ENCODE peak calls at places on chromosomes 16 and 17, in seven cellular contexts. One of them, this sample, is unnamed.

GRCh38 chr17:8392674-8393469 is 4.8 kb downstream of the RNF222 start:
- DNase-seq in stimulated activated CD8-positive, alpha-beta memory T cell treated with anti-CD3 and anti-CD28 coated beads, Interleukin-4, amount 100 ng/mL, for 48 hours: no peak
- DNase-seq in aorta: no peak
- DNase-seq in caudate nucleus: no peak
- DNase-seq in tibial artery: no peak
- DNase-seq in LoVo: no peak
- DNase-seq in mammary epithelial cell: no peak
- DNase-seq in this sample: no peak

GRCh38 chr17:8142887-8143580 is 9.2 kb downstream of the PER1 start:
- DNase-seq in stimulated activated CD8-positive, alpha-beta memory T cell treated with anti-CD3 and anti-CD28 coated beads, Interleukin-4, amount 100 ng/mL, for 48 hours: no peak
- DNase-seq in aorta: no peak
- DNase-seq in caudate nucleus: no peak
- DNase-seq in tibial artery: no peak
- DNase-seq in LoVo: no peak
- DNase-seq in mammary epithelial cell: no peak
- DNase-seq in this sample: no peak

GRCh38 chr17:71180801-71181385 is 939.9 kb upstream of the SOX9 start:
- DNase-seq in stimulated activated CD8-positive, alpha-beta memory T cell treated with anti-CD3 and anti-CD28 coated beads, Interleukin-4, amount 100 ng/mL, for 48 hours: no peak
- DNase-seq in aorta: no peak
- DNase-seq in caudate nucleus: no peak
- DNase-seq in tibial artery: peak; percentile 22
- DNase-seq in LoVo: no peak
- DNase-seq in mammary epithelial cell: peak; percentile 32
- DNase-seq in this sample: no peak

GRCh38 chr16:88936008-88936912 is 40.7 kb downstream of the CBFA2T3 start:
- DNase-seq in stimulated activated CD8-positive, alpha-beta memory T cell treated with anti-CD3 and anti-CD28 coated beads, Interleukin-4, amount 100 ng/mL, for 48 hours: no peak
- DNase-seq in aorta: no peak
- DNase-seq in caudate nucleus: no peak
- DNase-seq in tibial artery: peak; percentile 62
- DNase-seq in LoVo: peak; percentile 54
- DNase-seq in mammary epithelial cell: no peak
- DNase-seq in this sample: peak; percentile 72

GRCh38 chr16:27088216-27088615 is 21.5 kb downstream of the C16orf82 start:
- DNase-seq in stimulated activated CD8-positive, alpha-beta memory T cell treated with anti-CD3 and anti-CD28 coated beads, Interleukin-4, amount 100 ng/mL, for 48 hours: no peak
- DNase-seq in aorta: no peak
- DNase-seq in caudate nucleus: no peak
- DNase-seq in tibial artery: no peak
- DNase-seq in LoVo: no peak
- DNase-seq in mammary epithelial cell: no peak
- DNase-seq in this sample: no peak

GRCh38 chr17:43952351-43952723 is 1.4 kb downstream of the PYY start:
- DNase-seq in stimulated activated CD8-positive, alpha-beta memory T cell treated with anti-CD3 and anti-CD28 coated beads, Interleukin-4, amount 100 ng/mL, for 48 hours: no peak
- DNase-seq in aorta: no peak
- DNase-seq in caudate nucleus: no peak
- DNase-seq in tibial artery: no peak
- DNase-seq in LoVo: no peak
- DNase-seq in mammary epithelial cell: no peak
- DNase-seq in this sample: no peak

GRCh38 chr17:10217916-10218315 is 19.5 kb upstream of the GAS7 start:
- DNase-seq in stimulated activated CD8-positive, alpha-beta memory T cell treated with anti-CD3 and anti-CD28 coated beads, Interleukin-4, amount 100 ng/mL, for 48 hours: no peak
- DNase-seq in aorta: no peak
- DNase-seq in caudate nucleus: no peak
- DNase-seq in tibial artery: no peak
- DNase-seq in LoVo: no peak
- DNase-seq in mammary epithelial cell: no peak
- DNase-seq in this sample: no peak

GRCh38 chr17:48860034-48860433 is 29.2 kb downstream of the CALCOCO2 start:
- DNase-seq in stimulated activated CD8-positive, alpha-beta memory T cell treated with anti-CD3 and anti-CD28 coated beads, Interleukin-4, amount 100 ng/mL, for 48 hours: no peak
- DNase-seq in aorta: no peak
- DNase-seq in caudate nucleus: no peak
- DNase-seq in tibial artery: no peak
- DNase-seq in LoVo: no peak
- DNase-seq in mammary epithelial cell: no peak
- DNase-seq in this sample: no peak

GRCh38 chr16:56866955-56867830 is 2.2 kb downstream of the SLC12A3 start:
- DNase-seq in stimulated activated CD8-positive, alpha-beta memory T cell treated with anti-CD3 and anti-CD28 coated beads, Interleukin-4, amount 100 ng/mL, for 48 hours: peak; percentile 52
- DNase-seq in aorta: no peak
- DNase-seq in caudate nucleus: no peak
- DNase-seq in tibial artery: no peak
- DNase-seq in LoVo: peak; percentile 49
- DNase-seq in mammary epithelial cell: peak; percentile 19
- DNase-seq in this sample: no peak

GRCh38 chr16:1929578-1930337 is 11.5 kb upstream of the HS3ST6 start:
- DNase-seq in stimulated activated CD8-positive, alpha-beta memory T cell treated with anti-CD3 and anti-CD28 coated beads, Interleukin-4, amount 100 ng/mL, for 48 hours: peak; percentile 97
- DNase-seq in aorta: peak; percentile 97
- DNase-seq in caudate nucleus: peak; percentile 37
- DNase-seq in tibial artery: peak; percentile 77
- DNase-seq in LoVo: peak; percentile 90
- DNase-seq in mammary epithelial cell: peak; percentile 71
- DNase-seq in this sample: peak; percentile 91

GRCh38 chr16:31664683-31665482 is 137.2 kb downstream of the AHSP start:
- DNase-seq in stimulated activated CD8-positive, alpha-beta memory T cell treated with anti-CD3 and anti-CD28 coated beads, Interleukin-4, amount 100 ng/mL, for 48 hours: no peak
- DNase-seq in aorta: no peak
- DNase-seq in caudate nucleus: no peak
- DNase-seq in tibial artery: no peak
- DNase-seq in LoVo: no peak
- DNase-seq in mammary epithelial cell: peak; percentile 90
- DNase-seq in this sample: no peak

GRCh38 chr17:4584125-4584834 is at the start of gene SMTNL2:
- DNase-seq in stimulated activated CD8-positive, alpha-beta memory T cell treated with anti-CD3 and anti-CD28 coated beads, Interleukin-4, amount 100 ng/mL, for 48 hours: peak; percentile 40
- DNase-seq in aorta: peak; percentile 83
- DNase-seq in caudate nucleus: no peak
- DNase-seq in tibial artery: no peak
- DNase-seq in LoVo: peak; percentile 9
- DNase-seq in mammary epithelial cell: no peak
- DNase-seq in this sample: no peak

GRCh38 chr17:13508916-13509315 is 92.8 kb downstream of the HS3ST3A1 start:
- DNase-seq in stimulated activated CD8-positive, alpha-beta memory T cell treated with anti-CD3 and anti-CD28 coated beads, Interleukin-4, amount 100 ng/mL, for 48 hours: no peak
- DNase-seq in aorta: no peak
- DNase-seq in caudate nucleus: no peak
- DNase-seq in tibial artery: no peak
- DNase-seq in LoVo: no peak
- DNase-seq in mammary epithelial cell: no peak
- DNase-seq in this sample: no peak

GRCh38 chr17:39352511-39352910 is 48.9 kb downstream of the FBXL20 start:
- DNase-seq in stimulated activated CD8-positive, alpha-beta memory T cell treated with anti-CD3 and anti-CD28 coated beads, Interleukin-4, amount 100 ng/mL, for 48 hours: no peak
- DNase-seq in aorta: no peak
- DNase-seq in caudate nucleus: no peak
- DNase-seq in tibial artery: no peak
- DNase-seq in LoVo: no peak
- DNase-seq in mammary epithelial cell: no peak
- DNase-seq in this sample: no peak

GRCh38 chr16:4344659-4345438 is 6.3 kb downstream of the PAM16 start:
- DNase-seq in stimulated activated CD8-positive, alpha-beta memory T cell treated with anti-CD3 and anti-CD28 coated beads, Interleukin-4, amount 100 ng/mL, for 48 hours: no peak
- DNase-seq in aorta: no peak
- DNase-seq in caudate nucleus: no peak
- DNase-seq in tibial artery: no peak
- DNase-seq in LoVo: no peak
- DNase-seq in mammary epithelial cell: no peak
- DNase-seq in this sample: no peak

GRCh38 chr17:46974086-46974485 is 5.0 kb downstream of the RPRML start:
- DNase-seq in stimulated activated CD8-positive, alpha-beta memory T cell treated with anti-CD3 and anti-CD28 coated beads, Interleukin-4, amount 100 ng/mL, for 48 hours: no peak
- DNase-seq in aorta: no peak
- DNase-seq in caudate nucleus: no peak
- DNase-seq in tibial artery: no peak
- DNase-seq in LoVo: no peak
- DNase-seq in mammary epithelial cell: no peak
- DNase-seq in this sample: no peak

GRCh38 chr17:55846745-55847144 is 95.9 kb downstream of the PCTP start:
- DNase-seq in stimulated activated CD8-positive, alpha-beta memory T cell treated with anti-CD3 and anti-CD28 coated beads, Interleukin-4, amount 100 ng/mL, for 48 hours: no peak
- DNase-seq in aorta: no peak
- DNase-seq in caudate nucleus: no peak
- DNase-seq in tibial artery: no peak
- DNase-seq in LoVo: no peak
- DNase-seq in mammary epithelial cell: no peak
- DNase-seq in this sample: no peak

GRCh38 chr16:609984-610383 is 20.1 kb downstream of the RAB40C start:
- DNase-seq in stimulated activated CD8-positive, alpha-beta memory T cell treated with anti-CD3 and anti-CD28 coated beads, Interleukin-4, amount 100 ng/mL, for 48 hours: no peak
- DNase-seq in aorta: no peak
- DNase-seq in caudate nucleus: no peak
- DNase-seq in tibial artery: no peak
- DNase-seq in LoVo: no peak
- DNase-seq in mammary epithelial cell: no peak
- DNase-seq in this sample: no peak